ENCODE peak calls at places on chromosome 14, in seven cellular contexts. B, F, L, E, C, T and M are unnamed samples.
A peak's percentile ranks its signal among the peaks of the same experiment; 100 is the strongest.

GRCh38 chr14:21096438-21096837 is 2.0 kb downstream of the ZNF219 start:
- DNase-seq in B (no peak), F (no peak), L (no peak), E (no peak), C (no peak), T (no peak), M (no peak)

GRCh38 chr14:75459099-75459741 is 31.4 kb downstream of the JDP2 start:
- DNase-seq in B (no peak), F (no peak), L (no peak), E (peak; percentile 75), C (peak; percentile 44), T (no peak), M (no peak)

GRCh38 chr14:100246809-100247428 is 8.0 kb downstream of the YY1 start:
- DNase-seq in B (no peak), F (no peak), L (no peak), E (no peak), C (no peak), T (no peak), M (no peak)

GRCh38 chr14:88281447-88281846 is 41.6 kb downstream of the KCNK10 start:
- DNase-seq in B (no peak), F (no peak), L (no peak), E (no peak), C (no peak), T (no peak), M (no peak)

GRCh38 chr14:44316647-44317432 is 190.2 kb downstream of the FSCB start:
- DNase-seq in B (peak; percentile 17), F (no peak), L (no peak), E (no peak), C (no peak), T (peak; percentile 32), M (no peak)

GRCh38 chr14:57712101-57712500 is 153.8 kb downstream of the SLC35F4 start:
- DNase-seq in B (no peak), F (no peak), L (no peak), E (no peak), C (no peak), T (no peak), M (no peak)

GRCh38 chr14:26522985-26523384 is 74.8 kb downstream of the NOVA1 start:
- DNase-seq in B (no peak), F (no peak), L (no peak), E (no peak), C (no peak), T (peak; percentile 10), M (no peak)

GRCh38 chr14:35617500-35617899 is 83.5 kb downstream of the INSM2 start:
- DNase-seq in B (no peak), F (no peak), L (no peak), E (no peak), C (no peak), T (no peak), M (no peak)

GRCh38 chr14:21205026-21205677 is 49.3 kb upstream of the OR5AU1 start:
- DNase-seq in B (no peak), F (no peak), L (no peak), E (no peak), C (no peak), T (no peak), M (no peak)

GRCh38 chr14:98819132-98819866 is 452.7 kb downstream of the BCL11B start:
- DNase-seq in B (no peak), F (no peak), L (no peak), E (no peak), C (no peak), T (no peak), M (no peak)

GRCh38 chr14:105026789-105027563 is 6.1 kb upstream of the CDCA4 start:
- DNase-seq in B (no peak), F (no peak), L (no peak), E (no peak), C (no peak), T (no peak), M (no peak)

GRCh38 chr14:59464651-59465569 is at the start of gene GPR135:
- DNase-seq in B (peak; percentile 53), F (peak; percentile 85), L (peak; percentile 65), E (peak; percentile 92), C (peak; percentile 65), T (no peak), M (peak; percentile 23)

GRCh38 chr14:69107407-69108003 is 45.4 kb downstream of the DCAF5 start:
- DNase-seq in B (peak; percentile 18), F (peak; percentile 33), L (peak; percentile 40), E (no peak), C (peak; percentile 58), T (no peak), M (no peak)

GRCh38 chr14:81323621-81324400 is 76.3 kb downstream of the STON2 start:
- DNase-seq in B (no peak), F (no peak), L (no peak), E (no peak), C (no peak), T (no peak), M (no peak)

GRCh38 chr14:93743270-93744060 is 44.8 kb downstream of the PRIMA1 start:
- DNase-seq in B (no peak), F (no peak), L (no peak), E (peak; percentile 75), C (no peak), T (no peak), M (no peak)

GRCh38 chr14:100644383-100644782 is 57.2 kb upstream of the BEGAIN start:
- DNase-seq in B (no peak), F (no peak), L (no peak), E (no peak), C (peak; percentile 24), T (no peak), M (no peak)